ENCODE peak calls at places on chromosomes 3 and 15, in four cellular contexts. One of them, this sample, is unnamed.

GRCh38 chr15:81188354-81188753 is 8.3 kb upstream of the IL16 start:
- DNase-seq in HL-60: no peak
- DNase-seq in GM12878: no peak
- DNase-seq in K562: no peak
- DNase-seq in this sample: no peak

GRCh38 chr3:135792174-135792573 is 173.4 kb upstream of the PPP2R3A start:
- DNase-seq in HL-60: no peak
- DNase-seq in GM12878: no peak
- DNase-seq in K562: peak; percentile 8
- DNase-seq in this sample: no peak

GRCh38 chr15:66477011-66477410 is 20.6 kb downstream of the SNAPC5 start:
- DNase-seq in HL-60: no peak
- DNase-seq in GM12878: no peak
- DNase-seq in K562: no peak
- DNase-seq in this sample: no peak

GRCh38 chr3:14374444-14374883 is 27.9 kb upstream of the SLC6A6 start:
- DNase-seq in HL-60: no peak
- DNase-seq in GM12878: no peak
- DNase-seq in K562: no peak
- DNase-seq in this sample: no peak

GRCh38 chr15:96896766-96897165 is 566.3 kb downstream of the NR2F2 start:
- DNase-seq in HL-60: peak; percentile 76
- DNase-seq in GM12878: no peak
- DNase-seq in K562: no peak
- DNase-seq in this sample: no peak

GRCh38 chr3:185629554-185630181 is 43.6 kb downstream of the SENP2 start:
- DNase-seq in HL-60: no peak
- DNase-seq in GM12878: peak; percentile 24
- DNase-seq in K562: no peak
- DNase-seq in this sample: no peak

GRCh38 chr3:46368569-46368968 is 2.2 kb upstream of the CCR5 start:
- DNase-seq in HL-60: peak; percentile 95
- DNase-seq in GM12878: peak; percentile 70
- DNase-seq in K562: no peak
- DNase-seq in this sample: no peak

GRCh38 chr3:94114667-94115066 is 51.8 kb downstream of the NSUN3 start:
- DNase-seq in HL-60: no peak
- DNase-seq in GM12878: no peak
- DNase-seq in K562: no peak
- DNase-seq in this sample: no peak

GRCh38 chr3:61650276-61650675 is 88.9 kb downstream of the PTPRG start:
- DNase-seq in HL-60: no peak
- DNase-seq in GM12878: no peak
- DNase-seq in K562: no peak
- DNase-seq in this sample: no peak

GRCh38 chr15:89946681-89947313 is 34.0 kb upstream of the ARPIN start:
- DNase-seq in HL-60: no peak
- DNase-seq in GM12878: no peak
- DNase-seq in K562: no peak
- DNase-seq in this sample: no peak

GRCh38 chr3:52792413-52792812 is 2.2 kb upstream of the ITIH3 start:
- DNase-seq in HL-60: no peak
- DNase-seq in GM12878: no peak
- DNase-seq in K562: peak; percentile 51
- DNase-seq in this sample: no peak

GRCh38 chr3:61876797-61877196 is 315.4 kb downstream of the PTPRG start:
- DNase-seq in HL-60: no peak
- DNase-seq in GM12878: no peak
- DNase-seq in K562: no peak
- DNase-seq in this sample: no peak

GRCh38 chr3:187370051-187370450 is 1.9 kb downstream of the RTP4 start:
- DNase-seq in HL-60: no peak
- DNase-seq in GM12878: no peak
- DNase-seq in K562: no peak
- DNase-seq in this sample: no peak
- TF ChIP-seq POLR2AphosphoS5 in HL-60: no peak
- TF ChIP-seq POLR2AphosphoS5 in GM12878: no peak
- TF ChIP-seq POLR2AphosphoS5 in K562: no peak
- TF ChIP-seq POLR2AphosphoS5 in this sample: no peak

GRCh38 chr15:88627463-88627862 is 6.3 kb downstream of the AEN start:
- DNase-seq in HL-60: no peak
- DNase-seq in GM12878: no peak
- DNase-seq in K562: no peak
- DNase-seq in this sample: no peak
- TF ChIP-seq SPI1 in HL-60: no peak
- TF ChIP-seq SPI1 in GM12878: peak; percentile 40
- TF ChIP-seq SPI1 in K562: no peak
- TF ChIP-seq SPI1 in this sample: peak; percentile 45

GRCh38 chr3:143653935-143654334 is 194.3 kb downstream of the SLC9A9 start:
- DNase-seq in HL-60: no peak
- DNase-seq in GM12878: no peak
- DNase-seq in K562: no peak
- DNase-seq in this sample: no peak

GRCh38 chr3:143658869-143659268 is 189.4 kb downstream of the SLC9A9 start:
- DNase-seq in HL-60: no peak
- DNase-seq in GM12878: no peak
- DNase-seq in K562: no peak
- DNase-seq in this sample: no peak

GRCh38 chr3:143654906-143655305 is 193.4 kb downstream of the SLC9A9 start:
- DNase-seq in HL-60: no peak
- DNase-seq in GM12878: no peak
- DNase-seq in K562: no peak
- DNase-seq in this sample: no peak

GRCh38 chr3:143658116-143658515 is 190.2 kb downstream of the SLC9A9 start:
- DNase-seq in HL-60: no peak
- DNase-seq in GM12878: no peak
- DNase-seq in K562: no peak
- DNase-seq in this sample: no peak

DNA sequence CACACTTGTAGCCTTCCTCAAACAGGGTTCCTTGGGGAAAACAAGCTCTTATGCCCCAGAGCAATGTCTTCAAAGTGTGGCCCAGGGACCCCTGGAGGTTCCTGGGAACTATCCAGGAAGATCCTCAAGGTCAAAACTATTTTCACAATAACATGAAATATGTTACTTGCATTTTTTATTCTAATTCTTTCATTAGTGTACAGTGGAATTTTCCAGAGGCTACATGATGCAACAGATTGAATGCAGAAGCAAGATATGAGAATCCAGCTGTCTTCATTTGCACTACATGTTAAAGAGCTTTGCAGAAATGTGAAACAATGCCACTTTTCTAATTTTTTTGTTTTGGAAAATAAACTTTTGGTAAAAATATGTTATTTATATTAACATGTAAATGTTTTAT is 190.9 kb downstream of the SLC9A9 start:
- DNase-seq in HL-60: no peak
- DNase-seq in GM12878: no peak
- DNase-seq in K562: no peak
- DNase-seq in this sample: no peak
- TF ChIP-seq POLR2AphosphoS5 in HL-60: no peak
- TF ChIP-seq POLR2AphosphoS5 in GM12878: no peak
- TF ChIP-seq POLR2AphosphoS5 in K562: no peak
- TF ChIP-seq POLR2AphosphoS5 in this sample: no peak

GRCh38 chr3:162487138-162487537 is 990.5 kb downstream of the OTOL1 start:
- DNase-seq in HL-60: no peak
- DNase-seq in GM12878: no peak
- DNase-seq in K562: no peak
- DNase-seq in this sample: no peak

GRCh38 chr3:162491957-162492356 is 995.3 kb downstream of the OTOL1 start:
- DNase-seq in HL-60: no peak
- DNase-seq in GM12878: no peak
- DNase-seq in K562: no peak
- DNase-seq in this sample: no peak

GRCh38 chr3:162489853-162490252 is 993.2 kb downstream of the OTOL1 start:
- DNase-seq in HL-60: no peak
- DNase-seq in GM12878: no peak
- DNase-seq in K562: no peak
- DNase-seq in this sample: no peak

DNA sequence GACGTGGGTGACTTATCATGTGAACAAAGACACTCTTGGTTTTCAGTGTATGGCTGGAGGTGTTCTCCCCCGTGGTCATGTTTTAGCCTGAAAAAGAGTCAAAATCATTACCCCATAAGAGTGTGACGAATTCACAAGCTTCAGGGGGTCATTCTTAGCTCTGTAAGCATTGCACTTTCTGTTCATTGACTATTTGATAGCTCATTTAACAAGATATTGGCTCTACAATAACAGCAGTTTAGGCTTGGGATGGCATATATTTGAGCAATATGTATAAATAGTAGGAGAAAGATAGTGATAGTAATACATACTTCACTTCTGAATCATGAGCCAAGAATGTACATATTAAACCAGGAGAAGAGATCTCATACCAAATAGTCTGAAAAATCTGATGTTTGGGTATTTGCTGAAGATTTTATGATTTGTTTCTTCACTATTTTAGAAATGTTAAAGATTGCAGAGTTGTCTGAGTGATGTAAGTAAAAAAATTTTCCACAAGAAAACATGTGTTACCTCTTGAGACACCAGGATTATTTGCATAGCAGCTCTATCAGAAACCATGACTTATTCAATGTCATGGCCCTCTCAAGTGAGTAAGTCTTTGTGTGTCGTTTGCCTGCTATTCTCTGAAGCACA is 996.0 kb downstream of the OTOL1 start:
- DNase-seq in HL-60: no peak
- DNase-seq in GM12878: no peak
- DNase-seq in K562: no peak
- DNase-seq in this sample: no peak
- TF ChIP-seq SPI1 in HL-60: no peak
- TF ChIP-seq SPI1 in GM12878: no peak
- TF ChIP-seq SPI1 in K562: no peak
- TF ChIP-seq SPI1 in this sample: no peak

DNA sequence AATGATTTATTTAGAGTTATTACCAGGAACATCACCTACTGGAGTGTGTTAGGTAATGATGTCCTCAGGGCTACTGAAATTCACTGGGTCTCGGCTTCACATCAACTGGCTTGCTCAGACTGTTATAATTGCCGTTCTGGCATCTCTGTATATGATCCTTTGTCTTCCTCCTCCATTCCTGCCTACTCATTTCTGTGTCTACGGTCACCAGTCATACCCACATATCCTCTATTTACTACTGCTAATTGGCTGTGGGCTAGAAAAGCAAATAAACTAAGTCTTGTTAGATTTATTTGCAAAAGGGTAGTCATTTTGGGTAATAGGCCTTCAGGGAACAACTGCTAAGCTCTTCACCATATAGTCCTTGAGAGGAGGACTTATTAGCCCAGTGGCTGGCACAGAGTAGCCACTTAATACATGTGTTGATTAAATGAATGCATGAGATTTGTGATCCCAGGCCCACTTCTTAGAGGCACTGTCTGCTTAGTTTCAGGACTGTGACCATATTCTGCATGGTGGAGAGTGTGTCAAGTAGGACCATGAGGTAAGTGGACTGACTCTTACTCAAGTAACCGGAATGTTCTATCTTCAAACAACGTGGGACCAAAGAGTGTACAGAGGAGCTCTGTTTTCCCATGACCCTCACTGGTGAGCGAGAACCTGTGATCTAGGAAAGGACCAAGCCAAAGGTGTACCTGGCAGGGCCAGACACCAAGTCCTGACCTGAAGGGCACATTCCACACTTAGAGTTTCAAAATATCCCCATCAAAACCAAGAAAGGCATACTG is 13.2 kb downstream of the ZDHHC3 start:
- DNase-seq in HL-60: no peak
- DNase-seq in GM12878: no peak
- DNase-seq in K562: no peak
- DNase-seq in this sample: no peak
- TF ChIP-seq POLR2AphosphoS5 in HL-60: no peak
- TF ChIP-seq POLR2AphosphoS5 in GM12878: no peak
- TF ChIP-seq POLR2AphosphoS5 in K562: no peak
- TF ChIP-seq POLR2AphosphoS5 in this sample: no peak

GRCh38 chr3:196251918-196252317 is 35.6 kb downstream of the SLC51A start:
- DNase-seq in HL-60: no peak
- DNase-seq in GM12878: no peak
- DNase-seq in K562: no peak
- DNase-seq in this sample: no peak

GRCh38 chr3:196241704-196242103 is 25.4 kb downstream of the SLC51A start:
- DNase-seq in HL-60: no peak
- DNase-seq in GM12878: no peak
- DNase-seq in K562: no peak
- DNase-seq in this sample: no peak

DNA sequence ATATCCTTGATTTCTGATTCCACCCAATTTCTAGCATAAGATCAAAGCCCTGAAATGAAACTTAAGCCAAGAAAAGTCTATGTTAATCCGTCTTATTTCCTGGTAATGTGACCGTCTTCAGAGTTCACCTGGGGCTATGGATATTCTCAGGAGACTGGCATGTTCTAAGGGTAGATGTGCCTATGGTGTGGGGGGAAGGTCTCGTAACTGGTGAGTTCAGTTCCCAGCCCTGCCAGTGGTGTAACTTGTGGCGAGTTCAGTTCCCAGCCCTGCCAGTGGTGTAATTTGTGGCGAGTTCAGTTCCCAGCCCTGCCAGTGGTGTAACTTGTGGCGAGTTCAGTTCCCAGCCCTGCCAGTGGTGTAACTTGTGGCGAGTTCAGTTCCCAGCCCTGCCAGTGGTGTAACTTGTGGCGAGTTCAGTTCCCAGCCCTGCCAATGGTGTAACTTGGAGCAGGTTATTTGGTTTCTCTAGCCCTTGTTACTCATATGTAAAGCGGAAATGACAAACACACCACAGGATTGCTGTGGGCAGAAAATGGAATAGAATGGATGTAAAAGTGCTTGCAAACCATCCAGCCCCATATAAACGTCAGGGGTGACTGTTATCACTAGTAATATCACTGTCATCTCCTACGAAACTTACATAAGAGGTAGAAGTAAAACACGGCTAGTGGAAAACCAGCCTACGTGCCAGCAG is 30.4 kb downstream of the SLC51A start:
- DNase-seq in HL-60: peak; percentile 96
- DNase-seq in GM12878: no peak
- DNase-seq in K562: no peak
- DNase-seq in this sample: no peak
- TF ChIP-seq SPI1 in HL-60: peak; percentile 72
- TF ChIP-seq SPI1 in GM12878: no peak
- TF ChIP-seq SPI1 in K562: no peak
- TF ChIP-seq SPI1 in this sample: no peak

This sample was measured in GM12891.